ENCODE peak calls at places on chromosomes 1 and 21, in seven cellular contexts. O is RKO; P is NCI-H2081; T is H54; B is naive thymus-derived CD4-positive, alpha-beta T cell; G is NCI-H1105; M is hypothalamus. A is an unnamed sample.

GRCh38 chr1:230308039-230308438 is 118.1 kb downstream of the PGBD5 start:
- DNase-seq in O (peak), P (no peak), T (peak), B (no peak), G (no peak), M (no peak), A (no peak)

GRCh38 chr1:12595839-12596821 is 21.9 kb downstream of the DHRS3 start:
- DNase-seq in O (peak), P (no peak), T (peak), B (peak), G (no peak), M (peak), A (no peak)

GRCh38 chr1:97634758-97635157 is 286.1 kb downstream of the DPYD start:
- DNase-seq in O (no peak), P (no peak), T (no peak), B (no peak), G (no peak), M (no peak), A (no peak)

GRCh38 chr21:46411691-46412090 is 47.0 kb upstream of the DIP2A start:
- DNase-seq in O (no peak), P (no peak), T (no peak), B (no peak), G (no peak), M (no peak), A (no peak)

GRCh38 chr1:91766883-91767282 is 119.1 kb downstream of the TGFBR3 start:
- DNase-seq in O (no peak), P (no peak), T (no peak), B (no peak), G (no peak), M (no peak), A (no peak)

GRCh38 chr1:201391651-201392511 is 7.2 kb downstream of the LAD1 start:
- DNase-seq in O (no peak), P (no peak), T (no peak), B (no peak), G (no peak), M (no peak), A (no peak)

GRCh38 chr1:233355841-233356704 is 28.5 kb downstream of the MAP3K21 start:
- DNase-seq in O (no peak), P (no peak), T (no peak), B (no peak), G (no peak), M (no peak), A (no peak)

GRCh38 chr21:16554522-16554921 is 824.7 kb downstream of the USP25 start:
- DNase-seq in O (no peak), P (no peak), T (no peak), B (no peak), G (no peak), M (no peak), A (no peak)

GRCh38 chr1:82153282-82153630 is 352.5 kb downstream of the ADGRL2 start:
- DNase-seq in O (no peak), P (no peak), T (no peak), B (no peak), G (no peak), M (no peak), A (no peak)